ENCODE peak calls at places on chromosomes 11 and 22, in seven cellular contexts. One of them, this sample, is unnamed.
A peak's percentile ranks its signal among the peaks of the same experiment; 100 is the strongest.

GRCh38 chr11:84291996-84292395 is 1005.8 kb upstream of the CCDC90B start:
- DNase-seq in H9: no peak
- DNase-seq in H1: no peak
- DNase-seq in neuronal stem cell: no peak
- DNase-seq in mesendoderm: peak; percentile 38
- DNase-seq in IMR-90: peak; percentile 39
- DNase-seq in mesenchymal stem cell: no peak
- DNase-seq in this sample: no peak

GRCh38 chr11:76667856-76668255 is 2.7 kb downstream of the LRRC32 start:
- DNase-seq in mesendoderm: no peak
- DNase-seq in mesenchymal stem cell: no peak
- DNase-seq in H1: no peak
- DNase-seq in H9: peak; percentile 20
- DNase-seq in IMR-90: no peak
- DNase-seq in neuronal stem cell: no peak
- DNase-seq in this sample: no peak

GRCh38 chr11:85930879-85931366 is 75.7 kb downstream of the CCDC83 start:
- DNase-seq in mesendoderm: no peak
- DNase-seq in H1: no peak
- DNase-seq in IMR-90: no peak
- DNase-seq in H9: no peak
- DNase-seq in neuronal stem cell: no peak
- DNase-seq in mesenchymal stem cell: no peak
- DNase-seq in this sample: no peak

GRCh38 chr22:50226224-50227165 is 18.3 kb downstream of the TUBGCP6 start:
- DNase-seq in mesenchymal stem cell: no peak
- DNase-seq in H1: no peak
- DNase-seq in neuronal stem cell: no peak
- DNase-seq in mesendoderm: no peak
- DNase-seq in H9: no peak
- DNase-seq in IMR-90: no peak
- DNase-seq in this sample: no peak

GRCh38 chr11:27505781-27506180 is 788 bp downstream of the LIN7C start:
- DNase-seq in IMR-90: peak; percentile 13
- DNase-seq in H9: no peak
- DNase-seq in mesendoderm: no peak
- DNase-seq in mesenchymal stem cell: no peak
- DNase-seq in neuronal stem cell: no peak
- DNase-seq in H1: no peak
- DNase-seq in this sample: peak; percentile 10

GRCh38 chr11:32033491-32033890 is 57.4 kb upstream of the RCN1 start:
- DNase-seq in mesenchymal stem cell: no peak
- DNase-seq in H9: no peak
- DNase-seq in neuronal stem cell: no peak
- DNase-seq in IMR-90: peak; percentile 23
- DNase-seq in H1: no peak
- DNase-seq in mesendoderm: no peak
- DNase-seq in this sample: no peak

GRCh38 chr11:35588627-35589026 is 29.6 kb upstream of the FJX1 start:
- DNase-seq in mesenchymal stem cell: peak; percentile 70
- DNase-seq in neuronal stem cell: no peak
- DNase-seq in IMR-90: peak; percentile 84
- DNase-seq in H9: no peak
- DNase-seq in mesendoderm: no peak
- DNase-seq in H1: no peak
- DNase-seq in this sample: no peak

GRCh38 chr11:111419181-111419580 is 40.1 kb upstream of the POU2AF1 start:
- DNase-seq in neuronal stem cell: no peak
- DNase-seq in H1: no peak
- DNase-seq in mesenchymal stem cell: no peak
- DNase-seq in IMR-90: no peak
- DNase-seq in H9: no peak
- DNase-seq in mesendoderm: no peak
- DNase-seq in this sample: no peak

GRCh38 chr22:32558681-32559355 is 84.2 kb downstream of the FBXO7 start:
- DNase-seq in H9: no peak
- DNase-seq in neuronal stem cell: no peak
- DNase-seq in IMR-90: peak; percentile 79
- DNase-seq in mesendoderm: no peak
- DNase-seq in mesenchymal stem cell: peak; percentile 71
- DNase-seq in H1: no peak
- DNase-seq in this sample: peak; percentile 21

GRCh38 chr22:31084811-31085492 is 3.8 kb downstream of the SMTN start:
- DNase-seq in H1: peak; percentile 95
- DNase-seq in IMR-90: peak; percentile 75
- DNase-seq in mesendoderm: peak; percentile 93
- DNase-seq in H9: peak; percentile 89
- DNase-seq in mesenchymal stem cell: peak; percentile 86
- DNase-seq in neuronal stem cell: peak; percentile 61
- DNase-seq in this sample: peak; percentile 36

GRCh38 chr11:4522339-4522738 is 22.7 kb upstream of the OR52M1 start:
- DNase-seq in mesendoderm: no peak
- DNase-seq in neuronal stem cell: no peak
- DNase-seq in IMR-90: no peak
- DNase-seq in mesenchymal stem cell: no peak
- DNase-seq in H9: no peak
- DNase-seq in H1: no peak
- DNase-seq in this sample: no peak

GRCh38 chr11:61025819-61026120 is 54.3 kb downstream of the CD6 start:
- DNase-seq in H1: no peak
- DNase-seq in mesenchymal stem cell: no peak
- DNase-seq in mesendoderm: no peak
- DNase-seq in H9: no peak
- DNase-seq in IMR-90: no peak
- DNase-seq in neuronal stem cell: no peak
- DNase-seq in this sample: no peak

GRCh38 chr22:50039669-50040458 is 18.2 kb downstream of the TTLL8 start:
- DNase-seq in H9: no peak
- DNase-seq in mesenchymal stem cell: no peak
- DNase-seq in IMR-90: no peak
- DNase-seq in neuronal stem cell: no peak
- DNase-seq in H1: no peak
- DNase-seq in mesendoderm: no peak
- DNase-seq in this sample: no peak

GRCh38 chr11:85752890-85753581 is 57.9 kb downstream of the SYTL2 start:
- DNase-seq in mesendoderm: no peak
- DNase-seq in H9: no peak
- DNase-seq in mesenchymal stem cell: no peak
- DNase-seq in neuronal stem cell: no peak
- DNase-seq in IMR-90: no peak
- DNase-seq in H1: no peak
- DNase-seq in this sample: no peak

GRCh38 chr22:32200752-32201151 is 4.1 kb downstream of the RFPL2 start:
- DNase-seq in H1: no peak
- DNase-seq in mesenchymal stem cell: no peak
- DNase-seq in neuronal stem cell: no peak
- DNase-seq in mesendoderm: peak; percentile 35
- DNase-seq in H9: no peak
- DNase-seq in IMR-90: no peak
- DNase-seq in this sample: no peak

GRCh38 chr11:44684886-44685285 is 41.9 kb upstream of the TSPAN18 start:
- DNase-seq in H9: no peak
- DNase-seq in mesenchymal stem cell: no peak
- DNase-seq in IMR-90: no peak
- DNase-seq in H1: no peak
- DNase-seq in neuronal stem cell: no peak
- DNase-seq in mesendoderm: no peak
- DNase-seq in this sample: no peak

GRCh38 chr11:36150986-36151385 is 138.2 kb downstream of the COMMD9 start:
- DNase-seq in mesendoderm: no peak
- DNase-seq in IMR-90: peak; percentile 49
- DNase-seq in neuronal stem cell: no peak
- DNase-seq in H1: no peak
- DNase-seq in H9: no peak
- DNase-seq in mesenchymal stem cell: no peak
- DNase-seq in this sample: peak; percentile 59

GRCh38 chr22:46453829-46454220 is 83.6 kb downstream of the CELSR1 start:
- DNase-seq in H9: no peak
- DNase-seq in mesendoderm: no peak
- DNase-seq in IMR-90: no peak
- DNase-seq in mesenchymal stem cell: no peak
- DNase-seq in H1: no peak
- DNase-seq in neuronal stem cell: no peak
- DNase-seq in this sample: no peak

GRCh38 chr22:46452195-46453005 is 85.0 kb downstream of the CELSR1 start:
- DNase-seq in H1: no peak
- DNase-seq in mesenchymal stem cell: no peak
- DNase-seq in mesendoderm: no peak
- DNase-seq in IMR-90: no peak
- DNase-seq in H9: no peak
- DNase-seq in neuronal stem cell: no peak
- DNase-seq in this sample: no peak

GRCh38 chr22:46451741-46452140 is 85.7 kb downstream of the CELSR1 start:
- DNase-seq in neuronal stem cell: no peak
- DNase-seq in H9: no peak
- DNase-seq in mesendoderm: no peak
- DNase-seq in IMR-90: no peak
- DNase-seq in H1: no peak
- DNase-seq in mesenchymal stem cell: no peak
- DNase-seq in this sample: peak; percentile 34

GRCh38 chr22:46454233-46454909 is 83.0 kb downstream of the CELSR1 start:
- DNase-seq in neuronal stem cell: no peak
- DNase-seq in H1: no peak
- DNase-seq in mesendoderm: no peak
- DNase-seq in H9: no peak
- DNase-seq in IMR-90: no peak
- DNase-seq in mesenchymal stem cell: no peak
- DNase-seq in this sample: no peak

DNA sequence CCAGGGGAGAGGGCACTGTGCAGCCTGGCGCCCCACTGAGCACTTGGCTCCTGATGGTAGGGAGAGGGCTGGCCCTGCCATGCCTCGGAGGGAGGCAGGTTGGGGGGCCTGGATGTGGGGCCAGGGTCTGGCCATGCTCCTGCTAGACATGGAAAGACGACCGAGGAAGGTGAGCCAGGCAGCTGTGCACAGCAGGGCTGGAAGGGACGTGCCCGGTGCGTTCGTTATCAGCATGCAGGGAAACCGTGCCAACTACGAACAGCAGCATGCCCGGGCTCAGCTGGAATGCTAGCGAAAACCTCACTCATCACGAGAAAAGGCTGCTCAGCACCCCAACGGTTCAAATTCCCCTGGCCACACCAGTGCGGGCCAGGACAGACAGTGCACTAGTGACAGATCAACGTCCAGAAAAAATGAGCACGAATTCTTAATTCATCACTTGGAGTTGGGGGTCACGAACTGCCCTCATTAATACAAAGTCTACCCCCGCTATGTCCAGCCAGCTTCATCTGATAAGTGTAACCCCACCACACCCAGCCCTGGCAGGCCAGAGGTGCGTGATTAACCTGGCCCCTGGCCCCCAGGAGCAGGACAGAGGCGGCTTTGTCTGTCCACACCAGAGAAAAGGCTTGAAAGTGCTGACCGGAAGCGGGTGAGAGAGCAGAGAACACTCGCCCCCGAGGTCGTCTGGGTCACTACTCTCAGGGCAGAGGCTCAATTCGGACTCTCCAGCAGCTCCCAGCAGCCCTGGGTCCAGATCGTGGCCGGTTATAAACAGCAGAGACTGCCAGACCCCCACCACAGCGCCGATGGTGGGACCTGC is 84.2 kb downstream of the CELSR1 start:
- DNase-seq in neuronal stem cell: no peak
- DNase-seq in H9: no peak
- DNase-seq in IMR-90: no peak
- DNase-seq in H1: no peak
- DNase-seq in mesendoderm: no peak
- DNase-seq in mesenchymal stem cell: no peak
- DNase-seq in this sample: no peak
- H3K4ac ChIP-seq in neuronal stem cell: no peak overlapping the region
- H3K4ac ChIP-seq in H9: no peak overlapping the region
- H3K4ac ChIP-seq in IMR-90: no peak overlapping the region
- H3K4ac ChIP-seq in H1: no peak overlapping the region
- H3K4ac ChIP-seq in mesendoderm: no peak overlapping the region
- H3K4ac ChIP-seq in mesenchymal stem cell: no peak overlapping the region
- H3K4ac ChIP-seq in this sample: no peak overlapping the region

GRCh38 chr22:17130199-17130598 is 9.0 kb upstream of the TMEM121B start:
- DNase-seq in mesenchymal stem cell: no peak
- DNase-seq in H1: no peak
- DNase-seq in neuronal stem cell: no peak
- DNase-seq in IMR-90: peak; percentile 34
- DNase-seq in H9: no peak
- DNase-seq in mesendoderm: no peak
- DNase-seq in this sample: peak; percentile 17

GRCh38 chr22:17131686-17132085 is 10.5 kb upstream of the TMEM121B start:
- DNase-seq in neuronal stem cell: no peak
- DNase-seq in mesendoderm: peak; percentile 49
- DNase-seq in mesenchymal stem cell: no peak
- DNase-seq in H9: no peak
- DNase-seq in H1: no peak
- DNase-seq in IMR-90: no peak
- DNase-seq in this sample: peak; percentile 79

GRCh38 chr22:17135153-17135760 is 14.1 kb upstream of the TMEM121B start:
- DNase-seq in IMR-90: no peak
- DNase-seq in H9: no peak
- DNase-seq in mesenchymal stem cell: no peak
- DNase-seq in mesendoderm: no peak
- DNase-seq in H1: no peak
- DNase-seq in neuronal stem cell: no peak
- DNase-seq in this sample: no peak

GRCh38 chr22:17132112-17132511 is 11.0 kb upstream of the TMEM121B start:
- DNase-seq in mesenchymal stem cell: no peak
- DNase-seq in neuronal stem cell: no peak
- DNase-seq in IMR-90: no peak
- DNase-seq in H1: no peak
- DNase-seq in H9: no peak
- DNase-seq in mesendoderm: no peak
- DNase-seq in this sample: peak; percentile 7

DNA sequence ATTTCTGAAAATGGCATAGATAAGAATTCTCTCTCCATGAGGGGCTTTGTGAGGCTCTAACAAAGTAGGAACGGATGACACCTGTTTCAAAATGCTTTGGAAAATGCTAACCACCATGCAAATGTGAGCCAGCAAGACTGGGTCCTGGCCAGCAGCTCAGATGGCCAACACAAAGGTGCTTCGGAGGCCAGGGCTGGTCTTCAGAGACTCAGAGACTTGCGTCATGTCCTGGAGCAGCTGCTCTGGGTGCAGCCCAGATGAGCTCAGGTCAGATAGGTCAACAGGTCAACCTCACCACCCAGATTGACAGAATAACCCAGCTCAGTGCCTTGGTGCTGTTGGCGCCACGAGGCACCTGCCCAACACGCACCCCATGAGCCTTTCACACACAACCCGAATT is 12.0 kb upstream of the TMEM121B start:
- DNase-seq in mesendoderm: no peak
- DNase-seq in IMR-90: no peak
- DNase-seq in neuronal stem cell: no peak
- DNase-seq in mesenchymal stem cell: no peak
- DNase-seq in H9: no peak
- DNase-seq in H1: no peak
- DNase-seq in this sample: no peak
- H3K4ac ChIP-seq in mesendoderm: no peak overlapping the region
- H3K4ac ChIP-seq in IMR-90: no peak overlapping the region
- H3K4ac ChIP-seq in neuronal stem cell: no peak overlapping the region
- H3K4ac ChIP-seq in mesenchymal stem cell: no peak overlapping the region
- H3K4ac ChIP-seq in H9: no peak overlapping the region
- H3K4ac ChIP-seq in H1: no peak overlapping the region
- H3K4ac ChIP-seq in this sample: no peak overlapping the region

GRCh38 chr11:2202900-2203439 is 31.4 kb upstream of the TH start:
- DNase-seq in neuronal stem cell: no peak
- DNase-seq in H9: no peak
- DNase-seq in mesenchymal stem cell: no peak
- DNase-seq in IMR-90: no peak
- DNase-seq in H1: no peak
- DNase-seq in mesendoderm: no peak
- DNase-seq in this sample: no peak
- H3K4ac ChIP-seq in neuronal stem cell: no peak overlapping the region
- H3K4ac ChIP-seq in H9: no peak overlapping the region
- H3K4ac ChIP-seq in mesenchymal stem cell: no peak overlapping the region
- H3K4ac ChIP-seq in IMR-90: no peak overlapping the region
- H3K4ac ChIP-seq in H1: no peak overlapping the region
- H3K4ac ChIP-seq in mesendoderm: no peak overlapping the region
- H3K4ac ChIP-seq in this sample: no peak overlapping the region

GRCh38 chr22:27765706-27766291 is 35.8 kb downstream of the MN1 start:
- DNase-seq in H9: no peak
- DNase-seq in IMR-90: no peak
- DNase-seq in H1: no peak
- DNase-seq in mesendoderm: no peak
- DNase-seq in mesenchymal stem cell: no peak
- DNase-seq in neuronal stem cell: no peak
- DNase-seq in this sample: no peak
- H3K4ac ChIP-seq in H9: no peak overlapping the region
- H3K4ac ChIP-seq in IMR-90: no peak overlapping the region
- H3K4ac ChIP-seq in H1: no peak overlapping the region
- H3K4ac ChIP-seq in mesendoderm: no peak overlapping the region
- H3K4ac ChIP-seq in mesenchymal stem cell: no peak overlapping the region
- H3K4ac ChIP-seq in neuronal stem cell: no peak overlapping the region
- H3K4ac ChIP-seq in this sample: no peak overlapping the region

This sample was measured in trophoblast cell.